ENCODE peak calls at places on chromosomes 7 and 10, in six cellular contexts. L is DMS79; J is activated naive CD4-positive, alpha-beta T cell treated with anti-CD3 and anti-CD28 coated beads, Interleukin-2, amount 50 U/mL, for 16 hours; H is GM18507; B is stimulated activated CD8-positive, alpha-beta memory T cell treated with anti-CD3 and anti-CD28 coated beads, Interleukin-15, amount 100 ng/mL, for 24 hours; X is NCI-H1105 treated with DMSO at 0.1 percent for 48 hours. V is an unnamed sample.

GRCh38 chr7:96219382-96220130 is 102.3 kb downstream of the SLC25A13 start:
- DNase-seq in B (no peak), X (no peak), H (no peak), J (no peak), L (no peak), V (no peak)

GRCh38 chr7:96679886-96680285 is 29.8 kb downstream of the SEM1 start:
- DNase-seq in J (no peak), B (no peak), L (no peak), X (no peak), H (no peak), V (no peak)

GRCh38 chr7:46750321-46750865 is 829.3 kb upstream of the IGFBP3 start:
- DNase-seq in L (no peak), X (no peak), B (no peak), J (no peak), H (no peak), V (no peak)

GRCh38 chr10:121947931-121948330 is 20.1 kb upstream of the ATE1 start:
- DNase-seq in L (no peak), B (no peak), H (no peak), J (no peak), X (no peak), V (no peak)

GRCh38 chr10:30979956-30980355 is 51.7 kb downstream of the ZNF438 start:
- DNase-seq in H (no peak), B (no peak), J (no peak), X (no peak), L (no peak), V (no peak)

GRCh38 chr7:27560706-27561235 is 101.9 kb downstream of the HIBADH start:
- DNase-seq in B (no peak), H (no peak), L (no peak), X (no peak), J (no peak), V (no peak)

GRCh38 chr7:107995184-107996071 is 7.5 kb downstream of the LAMB1 start:
- DNase-seq in J (no peak), L (peak; percentile 34), H (no peak), X (no peak), B (no peak), V (peak; percentile 47)

GRCh38 chr10:119715628-119716505 is 10.0 kb upstream of the INPP5F start:
- DNase-seq in J (no peak), H (no peak), L (no peak), B (no peak), X (no peak), V (no peak)